ENCODE peak calls at places on chromosomes 12 and 14, in four cellular contexts. G, D, T and P are unnamed samples.

GRCh38 chr14:79706382-79706781 is 504.9 kb downstream of the DIO2 start:
- DNase-seq in G (no peak), T (no peak), D (no peak), P (no peak)

GRCh38 chr14:63982629-63983028 is 129.8 kb downstream of the SYNE2 start:
- DNase-seq in G (no peak), D (no peak), T (no peak), P (no peak)

GRCh38 chr12:21642707-21643389 is 14.8 kb downstream of the LDHB start:
- DNase-seq in D (no peak), G (no peak), T (no peak), P (no peak)

GRCh38 chr14:103514596-103515421 is 7.8 kb downstream of the CKB start:
- DNase-seq in T (no peak), G (no peak), D (peak; percentile 17), P (no peak)

GRCh38 chr12:10101042-10101579 is 2.3 kb upstream of the CLEC1A start:
- DNase-seq in D (no peak), T (no peak), G (peak; percentile 14), P (no peak)

GRCh38 chr14:54312166-54312801 is 84.5 kb upstream of the CDKN3 start:
- DNase-seq in T (no peak), D (no peak), G (no peak), P (no peak)

GRCh38 chr12:66269757-66270383 is 32.4 kb upstream of the HELB start:
- DNase-seq in T (no peak), G (peak; percentile 45), D (peak; percentile 22), P (peak; percentile 2)

GRCh38 chr12:122981036-122981471 is 573 bp downstream of the ARL6IP4 start:
- DNase-seq in T (no peak), G (peak; percentile 71), D (no peak), P (no peak)

GRCh38 chr14:28321475-28322244 is 444.9 kb upstream of the FOXG1 start:
- DNase-seq in T (no peak), D (no peak), G (no peak), P (no peak)

GRCh38 chr14:59679872-59680271 is 103.3 kb upstream of the CCDC175 start:
- DNase-seq in G (no peak), T (no peak), D (no peak), P (no peak)

GRCh38 chr12:22543246-22544037 is 900 bp downstream of the C2CD5 start:
- DNase-seq in G (no peak), D (peak; percentile 48), T (peak; percentile 7), P (peak; percentile 53)

GRCh38 chr14:30569216-30569902 is 10.4 kb downstream of the G2E3 start:
- DNase-seq in D (no peak), G (no peak), T (no peak), P (no peak)

GRCh38 chr14:30564868-30565248 is 5.9 kb downstream of the G2E3 start:
- DNase-seq in D (no peak), T (no peak), G (no peak), P (no peak)

GRCh38 chr14:30559638-30560071 is 697 bp downstream of the G2E3 start:
- DNase-seq in T (no peak), G (peak; percentile 39), D (no peak), P (no peak)

GRCh38 chr14:30560581-30560980 is 1.6 kb downstream of the G2E3 start:
- DNase-seq in T (no peak), G (no peak), D (no peak), P (no peak)

DNA sequence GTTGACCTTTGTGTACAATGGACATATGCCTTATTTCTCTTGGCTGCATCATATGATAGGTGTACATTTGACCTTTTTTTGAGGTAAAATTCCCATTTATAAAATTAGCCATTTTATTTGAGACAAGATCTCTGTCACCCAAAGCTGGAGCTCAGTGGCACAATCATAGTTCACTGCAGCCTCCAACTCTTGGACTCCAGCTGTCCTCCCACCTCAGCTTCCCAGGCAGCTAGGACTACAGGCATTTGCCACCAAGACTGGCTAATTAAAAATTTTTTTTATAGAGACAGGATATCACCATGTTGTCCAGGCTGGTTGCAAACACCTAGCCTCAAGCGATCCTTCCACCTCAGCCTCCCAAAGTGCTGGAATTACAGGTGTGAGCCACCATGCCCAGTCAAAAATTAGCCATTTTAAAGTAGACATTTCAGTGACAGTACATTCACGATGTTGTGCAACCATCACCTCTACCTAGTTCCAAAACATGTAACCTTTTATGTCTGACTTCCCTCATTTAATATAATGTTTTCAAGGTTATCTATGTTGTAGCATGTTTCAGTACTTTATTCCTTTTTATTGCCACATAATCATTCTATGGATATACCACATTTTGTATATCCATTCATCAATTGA is 5.4 kb downstream of the G2E3 start:
- DNase-seq in T (no peak), D (no peak), G (no peak), P (no peak)
- H3K27ac ChIP-seq in T (no peak overlapping the region), D (no peak overlapping the region), G (no peak overlapping the region), P (no peak overlapping the region)

DNA sequence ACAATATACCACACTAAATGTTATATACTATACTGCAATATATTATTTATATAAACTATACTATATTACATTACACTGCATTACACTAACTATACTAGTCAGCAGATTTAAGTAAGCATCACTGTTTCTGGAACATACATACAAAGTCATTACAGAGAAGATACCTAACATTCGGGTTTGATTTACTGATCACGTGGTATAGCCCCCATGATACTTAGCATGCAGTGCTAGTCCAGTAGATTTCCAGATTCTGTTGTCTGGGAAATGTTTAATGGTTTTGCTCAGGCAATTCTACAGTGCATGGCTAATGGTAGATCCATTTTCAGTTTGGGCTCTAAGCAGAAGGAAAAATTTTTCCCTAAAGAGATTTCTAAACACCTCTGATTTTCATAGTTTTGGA is 403.7 kb upstream of the TMTC1 start:
- DNase-seq in D (no peak), G (no peak), T (no peak), P (no peak)
- H3K27ac ChIP-seq in D (no peak overlapping the region), G (no peak overlapping the region), T (no peak overlapping the region), P (no peak overlapping the region)

GRCh38 chr12:107552263-107552662 is 133.3 kb upstream of the PWP1 start:
- DNase-seq in D (no peak), T (no peak), G (no peak), P (no peak)
- H3K27ac ChIP-seq in D (no peak overlapping the region), T (no peak overlapping the region), G (no peak overlapping the region), P (no peak overlapping the region)

GRCh38 chr12:45234134-45234865 is 18.4 kb downstream of the ANO6 start:
- DNase-seq in G (peak; percentile 33), D (peak; percentile 66), T (no peak), P (no peak)
- H3K27ac ChIP-seq in G (peak overlapping the region; percentile 91), D (peak overlapping the region; percentile 83), T (no peak overlapping the region), P (peak overlapping the region; percentile 59)